ENCODE peak calls at places on chromosome 21, in eight cellular contexts. E is heart right ventricle, O is lower lobe of right lung, L is endothelial cell of umbilical vein, V is tibial nerve, B is suprapubic skin, C is A549, S is PC-9. U is an unnamed sample.

GRCh38 chr21:43348801-43349261 is 78.1 kb downstream of the SIK1 start:
- DNase-seq in B (no peak), L (peak; percentile 62), C (no peak), V (no peak), E (no peak), S (no peak), O (no peak), U (no peak)

GRCh38 chr21:30044447-30045064 is 104.8 kb upstream of the GRIK1 start:
- DNase-seq in B (no peak), V (no peak), C (no peak), S (peak; percentile 3), E (no peak), O (no peak), L (peak; percentile 6), U (no peak)

GRCh38 chr21:17793675-17794123 is 25.5 kb downstream of the C21orf91 start:
- DNase-seq in B (no peak), V (no peak), E (no peak), O (no peak), C (no peak), S (no peak), L (peak; percentile 8), U (peak; percentile 11)

GRCh38 chr21:35025206-35026152 is 23.6 kb downstream of the RUNX1 start:
- DNase-seq in S (no peak), V (no peak), C (no peak), O (no peak), E (no peak), L (no peak), B (no peak), U (no peak)

GRCh38 chr21:36209626-36210171 is 53.1 kb downstream of the DOP1B start:
- DNase-seq in C (no peak), L (peak; percentile 42), B (no peak), V (no peak), S (peak; percentile 52), O (peak; percentile 52), E (no peak), U (peak; percentile 56)

GRCh38 chr21:26389971-26390641 is 183.0 kb downstream of the CYYR1 start:
- DNase-seq in C (peak; percentile 10), B (no peak), S (peak; percentile 60), L (peak; percentile 38), O (no peak), V (no peak), E (no peak), U (no peak)

GRCh38 chr21:39938086-39938611 is 70.9 kb downstream of the PCP4 start:
- DNase-seq in C (no peak), B (no peak), O (no peak), V (no peak), E (no peak), L (no peak), S (no peak), U (no peak)

GRCh38 chr21:34614443-34614692 is 545 bp downstream of the RCAN1 start:
- DNase-seq in E (no peak), C (no peak), V (no peak), O (no peak), S (no peak), B (no peak), L (no peak), U (no peak)

GRCh38 chr21:38837806-38838461 is 32.2 kb downstream of the ETS2 start:
- DNase-seq in S (no peak), L (no peak), O (no peak), V (no peak), E (no peak), B (no peak), C (no peak), U (no peak)

GRCh38 chr21:31459457-31459856 is 115.4 kb upstream of the TIAM1 start:
- DNase-seq in L (no peak), S (no peak), B (no peak), E (no peak), O (no peak), C (peak; percentile 33), V (no peak), U (no peak)

GRCh38 chr21:38631171-38631570 is 132.9 kb upstream of the ERG start:
- DNase-seq in L (no peak), C (no peak), S (no peak), O (no peak), V (no peak), E (no peak), B (no peak), U (no peak)

GRCh38 chr21:31530364-31530763 is 129.1 kb upstream of the SOD1 start:
- DNase-seq in S (no peak), C (no peak), L (no peak), E (no peak), V (no peak), B (no peak), O (no peak), U (no peak)

GRCh38 chr21:15063821-15064575 is 802 bp downstream of the NRIP1 start:
- DNase-seq in C (peak; percentile 7), L (no peak), B (peak; percentile 80), V (peak; percentile 22), S (peak; percentile 20), E (peak; percentile 65), O (peak; percentile 70), U (no peak)

GRCh38 chr21:35036521-35037383 is 12.3 kb downstream of the RUNX1 start:
- DNase-seq in E (no peak), S (no peak), V (no peak), L (no peak), B (no peak), O (no peak), C (no peak), U (no peak)

GRCh38 chr21:39137248-39138186 is 45.7 kb downstream of the PSMG1 start:
- DNase-seq in L (no peak), E (no peak), O (no peak), C (peak; percentile 28), S (no peak), B (no peak), V (no peak), U (no peak)

GRCh38 chr21:26405071-26405470 is 168.0 kb downstream of the CYYR1 start:
- DNase-seq in O (no peak), C (no peak), L (peak; percentile 8), B (no peak), E (no peak), V (no peak), S (no peak), U (no peak)

GRCh38 chr21:46394819-46395152 is 63.9 kb upstream of the DIP2A start:
- DNase-seq in O (no peak), L (no peak), B (no peak), S (no peak), V (no peak), C (no peak), E (no peak), U (no peak)
- H3K27ac ChIP-seq in O (no peak overlapping the region), L (no peak overlapping the region), B (no peak overlapping the region), S (no peak overlapping the region), V (no peak overlapping the region), C (no peak overlapping the region), E (no peak overlapping the region), U (no peak overlapping the region)

GRCh38 chr21:44834951-44835646 is 17.2 kb upstream of the SUMO3 start:
- DNase-seq in O (no peak), B (no peak), S (no peak), E (no peak), L (no peak), V (no peak), C (no peak), U (no peak)

GRCh38 chr21:44836666-44837471 is 19.0 kb upstream of the SUMO3 start:
- DNase-seq in E (no peak), O (no peak), B (no peak), V (no peak), S (peak; percentile 63), C (no peak), L (no peak), U (no peak)

GRCh38 chr21:44834231-44834950 is 16.5 kb upstream of the SUMO3 start:
- DNase-seq in E (no peak), V (no peak), C (no peak), B (no peak), S (no peak), L (no peak), O (no peak), U (no peak)

GRCh38 chr21:44836349-44836665 is 18.4 kb upstream of the SUMO3 start:
- DNase-seq in V (no peak), O (no peak), S (no peak), B (no peak), L (no peak), C (no peak), E (no peak), U (no peak)

DNA sequence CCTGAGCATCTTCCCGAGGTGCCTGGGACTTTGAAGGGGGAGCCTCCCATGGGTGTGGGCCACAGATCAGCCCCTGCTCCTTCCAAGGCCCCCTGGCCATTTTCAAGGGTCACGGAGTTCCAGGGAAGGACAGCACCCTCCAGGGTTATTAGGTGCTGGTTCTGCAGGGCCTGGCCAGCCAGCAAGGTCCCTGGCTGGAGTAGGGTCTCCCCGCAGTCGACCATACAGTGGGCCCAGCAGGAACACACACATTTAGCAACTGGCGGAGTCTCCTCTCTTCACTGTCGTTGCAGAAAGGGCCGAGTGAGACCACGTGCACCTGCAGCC is 17.7 kb upstream of the SUMO3 start:
- DNase-seq in E (no peak), S (no peak), B (no peak), L (no peak), C (no peak), V (no peak), O (no peak), U (no peak)
- TF ChIP-seq CTCF in E (no peak), S (no peak), B (no peak), L (no peak), C (no peak), V (no peak), O (no peak), U (no peak)

DNA sequence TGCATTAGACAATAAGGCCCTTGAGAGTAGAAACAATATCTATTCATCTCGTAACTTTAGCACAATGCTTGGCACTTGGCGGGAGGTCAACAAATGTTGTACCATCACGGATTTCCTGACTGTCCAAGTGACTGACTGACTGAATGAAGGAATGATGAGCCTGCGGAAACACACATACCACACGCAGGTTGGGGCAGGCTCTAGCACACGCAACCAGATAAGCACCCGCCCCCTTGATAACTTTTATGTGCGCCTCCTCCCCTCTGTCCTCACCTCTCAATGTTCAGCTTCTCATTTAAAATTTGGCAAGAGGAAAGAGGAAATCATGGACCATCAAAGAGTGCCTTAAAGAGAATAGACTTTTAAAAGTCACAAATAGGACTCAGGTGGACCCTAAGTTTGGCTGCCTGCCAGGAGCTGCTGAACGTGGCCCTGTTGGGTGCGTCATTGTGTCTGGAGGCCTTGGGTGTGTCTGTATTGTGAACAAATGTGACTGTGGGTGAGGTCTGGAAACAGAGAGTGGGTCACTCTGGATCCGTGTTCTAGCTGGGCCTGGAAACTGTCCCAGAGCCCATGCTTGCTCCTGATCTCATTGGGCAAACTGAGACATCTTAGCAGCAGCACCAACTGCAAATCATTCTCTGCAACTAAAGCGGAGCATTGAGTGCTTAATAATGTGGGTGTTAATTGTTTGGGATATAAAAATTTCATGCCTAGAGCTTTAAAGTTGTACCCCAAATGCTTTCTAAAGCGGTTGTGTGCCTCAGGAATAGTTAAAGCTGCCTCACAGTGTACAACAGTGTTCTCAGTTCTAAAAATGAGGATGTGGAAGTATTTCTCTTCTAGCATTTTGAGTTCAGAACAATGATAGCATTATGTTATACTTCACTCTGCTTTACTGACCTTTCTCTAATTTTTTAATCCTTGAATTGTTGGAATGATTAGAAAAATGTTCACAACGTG is 47.6 kb upstream of the ABCG1 start:
- DNase-seq in V (no peak), S (peak; percentile 46), O (no peak), L (no peak), B (peak; percentile 81), C (no peak), E (peak; percentile 47), U (no peak)
- H3K27ac ChIP-seq in V (no peak overlapping the region), S (no peak overlapping the region), O (no peak overlapping the region), L (no peak overlapping the region), B (peak overlapping the region; percentile 71), C (no peak overlapping the region), E (peak overlapping the region; percentile 34), U (no peak overlapping the region)

GRCh38 chr21:10616535-10616934 is 95.2 kb downstream of the TPTE start:
- DNase-seq in B (no peak), S (no peak), V (no peak), O (no peak), C (no peak), L (no peak), E (no peak), U (no peak)
- TF ChIP-seq CTCF in B (no peak), S (no peak), V (no peak), O (no peak), C (no peak), L (no peak), E (no peak), U (no peak)